ENCODE peak calls at places on chromosomes 4 and X, in seven cellular contexts. C, L, A, J, P, R and H are unnamed samples.

GRCh38 chrX:42976729-42977366 is 198.9 kb upstream of the PPP1R2C start:
- DNase-seq in C (no peak), L (no peak), A (no peak), J (no peak), P (peak), R (no peak), H (no peak)

GRCh38 chrX:13078739-13079444 is 34.5 kb upstream of the FAM9C start:
- DNase-seq in C (peak), L (peak), A (peak), J (no peak), P (no peak), R (peak), H (no peak)

GRCh38 chr4:42330291-42330690 is 67.0 kb upstream of the SHISA3 start:
- DNase-seq in C (no peak), L (no peak), A (no peak), J (no peak), P (no peak), R (no peak), H (no peak)

GRCh38 chr4:8053688-8054449 is 104.7 kb downstream of the ABLIM2 start:
- DNase-seq in C (no peak), L (no peak), A (no peak), J (no peak), P (no peak), R (no peak), H (no peak)

GRCh38 chrX:109270580-109271484 is 211.1 kb downstream of the GUCY2F start:
- DNase-seq in C (no peak), L (no peak), A (no peak), J (no peak), P (peak), R (no peak), H (no peak)

GRCh38 chrX:110210417-110211139 is 107.3 kb downstream of the AMMECR1 start:
- DNase-seq in C (peak), L (peak), A (no peak), J (no peak), P (no peak), R (no peak), H (no peak)

GRCh38 chr4:155632314-155632713 is 34.3 kb upstream of the GUCY1A1 start:
- DNase-seq in C (no peak), L (no peak), A (no peak), J (no peak), P (no peak), R (no peak), H (no peak)

GRCh38 chr4:26051278-26051677 is 137.3 kb downstream of the SMIM20 start:
- DNase-seq in C (no peak), L (no peak), A (no peak), J (no peak), P (no peak), R (no peak), H (no peak)

GRCh38 chr4:46909078-46909477 is at the start of gene COX7B2:
- DNase-seq in C (no peak), L (no peak), A (no peak), J (no peak), P (no peak), R (no peak), H (no peak)

GRCh38 chr4:80172203-80172602 is 25.1 kb upstream of the PRDM8 start:
- DNase-seq in C (no peak), L (no peak), A (no peak), J (no peak), P (no peak), R (peak), H (no peak)

GRCh38 chr4:116229420-116229819 is 856.0 kb downstream of the TRAM1L1 start:
- DNase-seq in C (no peak), L (no peak), A (no peak), J (no peak), P (no peak), R (no peak), H (no peak)

GRCh38 chr4:60129740-60130139 is 1070.4 kb upstream of the ADGRL3 start:
- DNase-seq in C (no peak), L (no peak), A (no peak), J (no peak), P (no peak), R (no peak), H (no peak)

GRCh38 chr4:86961605-86962295 is 26.9 kb downstream of the AFF1 start:
- DNase-seq in C (no peak), L (peak), A (peak), J (no peak), P (peak), R (peak), H (no peak)

GRCh38 chrX:24996096-24996709 is 19.6 kb downstream of the ARX start:
- DNase-seq in C (no peak), L (no peak), A (no peak), J (no peak), P (no peak), R (no peak), H (no peak)

GRCh38 chrX:97199501-97199900 is 315.8 kb downstream of the RPA4 start:
- DNase-seq in C (no peak), L (no peak), A (no peak), J (no peak), P (no peak), R (no peak), H (no peak)

GRCh38 chrX:119981286-119982070 is 37.9 kb upstream of the NKAP start:
- DNase-seq in C (peak), L (no peak), A (no peak), J (no peak), P (peak), R (no peak), H (no peak)

GRCh38 chr4:113547487-113548042 is 214.0 kb downstream of the CAMK2D start:
- DNase-seq in C (peak), L (peak), A (peak), J (peak), P (peak), R (peak), H (peak)

GRCh38 chrX:112641449-112641848 is 38.3 kb downstream of the LHFPL1 start:
- DNase-seq in C (no peak), L (no peak), A (no peak), J (no peak), P (no peak), R (no peak), H (no peak)

GRCh38 chr4:15035152-15035551 is 32.9 kb downstream of the CPEB2 start:
- DNase-seq in C (no peak), L (peak), A (no peak), J (no peak), P (no peak), R (no peak), H (no peak)

GRCh38 chr4:114057746-114058145 is 78.3 kb upstream of the ARSJ start:
- DNase-seq in C (no peak), L (no peak), A (no peak), J (no peak), P (no peak), R (no peak), H (no peak)

GRCh38 chr4:25377572-25377882 is 464 bp downstream of the ANAPC4 start:
- DNase-seq in C (no peak), L (no peak), A (no peak), J (no peak), P (no peak), R (peak), H (no peak)

GRCh38 chrX:154714925-154715324 is 36.0 kb downstream of the GAB3 start:
- DNase-seq in C (peak), L (peak), A (no peak), J (no peak), P (peak), R (peak), H (peak)

GRCh38 chr4:11079171-11079570 is 349.5 kb downstream of the HS3ST1 start:
- DNase-seq in C (no peak), L (no peak), A (no peak), J (no peak), P (no peak), R (no peak), H (no peak)

GRCh38 chr4:27123769-27124124 is 263.1 kb downstream of the STIM2 start:
- DNase-seq in C (no peak), L (no peak), A (no peak), J (no peak), P (no peak), R (no peak), H (no peak)

GRCh38 chr4:136831553-136831952 is 700.7 kb downstream of the PCDH18 start:
- DNase-seq in C (no peak), L (no peak), A (no peak), J (no peak), P (no peak), R (no peak), H (no peak)

GRCh38 chr4:111070390-111070789 is 447.5 kb upstream of the PITX2 start:
- DNase-seq in C (no peak), L (no peak), A (no peak), J (no peak), P (no peak), R (no peak), H (no peak)

GRCh38 chrX:103954259-103954658 is 8.2 kb upstream of the TMSB15B start:
- DNase-seq in C (no peak), L (no peak), A (no peak), J (no peak), P (no peak), R (no peak), H (no peak)

GRCh38 chrX:68503830-68504229 is 5.0 kb downstream of the YIPF6 start:
- DNase-seq in C (no peak), L (no peak), A (no peak), J (no peak), P (no peak), R (no peak), H (no peak)

GRCh38 chr4:143554728-143555597 is 41.5 kb downstream of the SMARCA5 start:
- DNase-seq in C (no peak), L (no peak), A (no peak), J (no peak), P (no peak), R (no peak), H (no peak)

GRCh38 chr4:147581601-147582350 is 35.4 kb upstream of the TMEM184C start:
- DNase-seq in C (no peak), L (peak), A (no peak), J (no peak), P (no peak), R (no peak), H (no peak)

GRCh38 chr4:61543976-61544375 is 343.9 kb downstream of the ADGRL3 start:
- DNase-seq in C (no peak), L (no peak), A (no peak), J (no peak), P (no peak), R (no peak), H (no peak)

GRCh38 chrX:39577976-39578962 is 519.5 kb downstream of the BCOR start:
- DNase-seq in C (no peak), L (no peak), A (no peak), J (no peak), P (peak), R (peak), H (no peak)

GRCh38 chr4:112284166-112284565 is 1.5 kb downstream of the TIFA start:
- DNase-seq in C (no peak), L (no peak), A (no peak), J (no peak), P (peak), R (no peak), H (peak)